ENCODE peak calls at places on chromosomes 3 and 15, in six cellular contexts. M is left ventricle myocardium inferior; B is DND-41; V is CD8-positive, alpha-beta memory T cell; A is neuronal stem cell; H is tibial artery. U is an unnamed sample.

GRCh38 chr3:52396011-52396906 is 48.6 kb downstream of the SEMA3G start:
- DNase-seq in M (peak), B (no peak), V (no peak), A (no peak), H (no peak), U (no peak)

GRCh38 chr15:44910981-44911625 is 45.4 kb upstream of the TERB2 start:
- DNase-seq in M (no peak), B (no peak), V (no peak), A (no peak), H (no peak), U (no peak)

GRCh38 chr15:29698030-29698701 is 124.1 kb downstream of the TJP1 start:
- DNase-seq in M (no peak), B (no peak), V (no peak), A (no peak), H (no peak), U (no peak)

GRCh38 chr3:155312781-155313180 is 19.3 kb upstream of the STRIT1 start:
- DNase-seq in M (no peak), B (no peak), V (no peak), A (no peak), H (no peak), U (no peak)

GRCh38 chr3:172958565-172958964 is 182.5 kb downstream of the SPATA16 start:
- DNase-seq in M (no peak), B (no peak), V (no peak), A (no peak), H (no peak), U (no peak)

GRCh38 chr3:122956685-122957455 is 70.7 kb downstream of the SEMA5B start:
- DNase-seq in M (no peak), B (no peak), V (no peak), A (no peak), H (no peak), U (no peak)

GRCh38 chr3:35392187-35392586 is 247.1 kb upstream of the ARPP21 start:
- DNase-seq in M (no peak), B (no peak), V (no peak), A (no peak), H (no peak), U (no peak)

GRCh38 chr15:29139540-29140459 is 129.8 kb downstream of the NSMCE3 start:
- DNase-seq in M (no peak), B (peak), V (peak), A (peak), H (peak), U (no peak)

GRCh38 chr3:75171632-75172230 is 492.4 kb upstream of the FRG2C start:
- DNase-seq in M (no peak), B (no peak), V (no peak), A (no peak), H (no peak), U (no peak)

GRCh38 chr3:30186741-30187219 is 419.6 kb upstream of the TGFBR2 start:
- DNase-seq in M (peak), B (no peak), V (no peak), A (no peak), H (no peak), U (no peak)

GRCh38 chr3:149340310-149340933 is 7.0 kb upstream of the TM4SF18 start:
- DNase-seq in M (no peak), B (no peak), V (no peak), A (no peak), H (no peak), U (no peak)

GRCh38 chr15:36880226-36880912 is 220.0 kb downstream of the MEIS2 start:
- DNase-seq in M (no peak), B (no peak), V (no peak), A (peak), H (no peak), U (no peak)

GRCh38 chr15:83210619-83211018 is 3.0 kb upstream of the HDGFL3 start:
- DNase-seq in M (no peak), B (no peak), V (no peak), A (no peak), H (no peak), U (no peak)

GRCh38 chr15:88249220-88249619 is 7.3 kb downstream of the NTRK3 start:
- DNase-seq in M (no peak), B (no peak), V (no peak), A (no peak), H (peak), U (no peak)

GRCh38 chr15:50302581-50302980 is 37.1 kb upstream of the HDC start:
- DNase-seq in M (no peak), B (no peak), V (no peak), A (no peak), H (no peak), U (no peak)

GRCh38 chr3:59313365-59313764 is 263.5 kb upstream of the CFAP20DC start:
- DNase-seq in M (peak), B (peak), V (peak), A (no peak), H (peak), U (peak)

GRCh38 chr3:162641869-162642350 is 1145.3 kb downstream of the OTOL1 start:
- DNase-seq in M (no peak), B (peak), V (no peak), A (no peak), H (no peak), U (no peak)

GRCh38 chr15:34610388-34610787 is 26.9 kb upstream of the GOLGA8B start:
- DNase-seq in M (no peak), B (no peak), V (peak), A (no peak), H (no peak), U (no peak)

GRCh38 chr3:11919390-11919789 is 72.7 kb upstream of the TAMM41 start:
- DNase-seq in M (no peak), B (no peak), V (no peak), A (no peak), H (no peak), U (no peak)

GRCh38 chr3:130354430-130354829 is 9.0 kb downstream of the COL6A5 start:
- DNase-seq in M (no peak), B (no peak), V (no peak), A (no peak), H (no peak), U (no peak)

GRCh38 chr15:27165590-27165989 is 194.6 kb downstream of the GABRG3 start:
- DNase-seq in M (no peak), B (no peak), V (no peak), A (no peak), H (no peak), U (no peak)

GRCh38 chr3:123658118-123658859 is 73.4 kb upstream of the HACD2 start:
- DNase-seq in M (peak), B (no peak), V (no peak), A (no peak), H (peak), U (no peak)

GRCh38 chr3:188936597-188937107 is 235.1 kb upstream of the TPRG1 start:
- DNase-seq in M (no peak), B (no peak), V (no peak), A (no peak), H (no peak), U (no peak)

GRCh38 chr3:181700168-181701087 is 11.3 kb upstream of the SOX2 start:
- DNase-seq in M (peak), B (peak), V (no peak), A (peak), H (no peak), U (peak)

GRCh38 chr15:28989239-28989830 is 103.6 kb downstream of the APBA2 start:
- DNase-seq in M (no peak), B (peak), V (no peak), A (peak), H (no peak), U (peak)

GRCh38 chr3:194689493-194689901 is 3.8 kb downstream of the FAM43A start:
- DNase-seq in M (peak), B (peak), V (no peak), A (no peak), H (no peak), U (no peak)

GRCh38 chr3:194688946-194689345 is 3.3 kb downstream of the FAM43A start:
- DNase-seq in M (no peak), B (no peak), V (no peak), A (no peak), H (no peak), U (no peak)

GRCh38 chr3:194690501-194691372 is 5.1 kb downstream of the FAM43A start:
- DNase-seq in M (no peak), B (no peak), V (no peak), A (no peak), H (no peak), U (no peak)

GRCh38 chr3:194688207-194688711 is 2.6 kb downstream of the FAM43A start:
- DNase-seq in M (peak), B (no peak), V (no peak), A (peak), H (peak), U (no peak)

DNA sequence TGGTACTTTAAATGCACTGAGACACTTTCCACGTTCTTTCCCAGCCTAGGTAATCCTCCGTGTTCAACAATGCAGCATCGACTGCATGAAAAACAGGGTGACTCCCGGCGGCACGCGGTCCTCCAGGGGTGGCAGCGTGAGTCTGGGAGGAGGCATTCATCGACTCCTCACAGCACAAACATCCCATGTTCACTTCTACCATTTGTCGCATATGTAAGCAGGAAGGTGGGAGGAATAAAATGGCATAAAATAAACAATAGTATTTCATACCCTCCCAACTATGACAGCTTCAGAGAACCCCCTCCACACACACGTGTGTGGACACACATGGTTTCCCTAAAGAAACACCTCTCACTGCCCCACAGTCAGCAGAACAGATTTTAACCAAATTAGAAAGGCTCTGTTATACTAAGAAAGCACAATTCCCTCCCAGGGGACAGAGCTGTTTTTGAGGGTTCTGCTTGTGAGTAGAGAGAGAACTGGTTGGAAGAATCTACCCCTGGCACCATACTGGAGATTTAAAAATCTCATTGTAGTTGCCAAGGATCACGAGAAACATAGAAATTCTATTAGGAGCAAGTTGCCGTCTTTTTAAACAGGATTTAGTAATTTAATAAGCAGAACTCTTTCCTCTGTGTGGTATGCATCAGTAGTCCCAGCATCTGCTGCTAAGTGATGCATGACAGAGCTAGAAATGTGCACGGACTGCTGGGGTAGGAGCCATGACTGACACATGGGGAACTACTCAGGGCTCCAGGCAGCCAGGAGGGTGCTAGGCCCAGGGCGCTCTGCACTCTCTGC is 6.0 kb downstream of the FAM43A start:
- DNase-seq in M (no peak), B (no peak), V (no peak), A (no peak), H (no peak), U (no peak)
- H3K27ac ChIP-seq in M (peak), B (no peak), V (no peak), A (no peak), H (no peak), U (no peak)

GRCh38 chr15:57149196-57149595 is 227.1 kb upstream of the CGNL1 start:
- DNase-seq in M (no peak), B (no peak), V (no peak), A (no peak), H (no peak), U (no peak)
- H3K27ac ChIP-seq in M (peak), B (no peak), V (no peak), A (no peak), H (peak), U (no peak)

DNA sequence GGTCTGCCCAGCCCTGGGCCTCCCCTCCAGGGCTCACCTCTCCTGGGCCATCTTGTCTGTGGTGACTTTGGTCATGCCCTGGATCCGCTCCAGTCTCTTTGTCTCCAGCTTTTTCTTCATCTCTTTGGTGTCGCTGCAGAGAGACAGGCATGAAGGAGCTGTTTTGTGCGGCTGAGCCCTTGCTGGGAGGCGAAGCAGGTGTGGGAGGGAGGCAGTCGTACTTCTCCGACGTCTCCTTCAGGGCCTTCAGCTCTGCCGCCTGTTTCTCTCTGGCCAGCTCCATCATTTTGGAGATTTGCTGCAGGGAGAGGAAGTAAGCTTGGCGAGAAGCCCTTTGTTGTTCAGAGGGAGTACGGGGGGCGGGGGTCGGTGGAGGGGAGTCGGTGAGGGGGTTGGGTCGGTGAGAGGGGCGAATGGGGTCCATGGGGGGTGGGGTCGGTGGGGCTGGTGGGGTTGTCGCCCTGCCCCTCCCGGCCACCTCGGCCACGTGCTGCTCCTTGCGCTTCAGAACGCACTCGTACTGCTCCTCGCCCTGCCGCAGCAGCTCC is 7.8 kb upstream of the ANKRD63 start:
- DNase-seq in M (no peak), B (no peak), V (no peak), A (no peak), H (no peak), U (no peak)
- H3K27ac ChIP-seq in M (no peak), B (no peak), V (no peak), A (no peak), H (no peak), U (no peak)

GRCh38 chr3:47612178-47612577 is 33.5 kb upstream of the CSPG5 start:
- DNase-seq in M (no peak), B (no peak), V (no peak), A (no peak), H (no peak), U (no peak)
- H3K27ac ChIP-seq in M (peak), B (no peak), V (no peak), A (no peak), H (peak), U (no peak)

GRCh38 chr3:50117120-50117519 is 28.4 kb downstream of the RBM5 start:
- DNase-seq in M (no peak), B (no peak), V (no peak), A (no peak), H (no peak), U (no peak)

GRCh38 chr3:50120364-50121095 is 31.8 kb downstream of the RBM5 start:
- DNase-seq in M (no peak), B (no peak), V (no peak), A (no peak), H (no peak), U (no peak)

GRCh38 chr3:50119786-50120185 is 31.1 kb downstream of the RBM5 start:
- DNase-seq in M (no peak), B (no peak), V (no peak), A (no peak), H (no peak), U (no peak)

GRCh38 chr3:50121416-50122032 is 32.8 kb downstream of the RBM5 start:
- DNase-seq in M (peak), B (peak), V (peak), A (peak), H (peak), U (peak)

DNA sequence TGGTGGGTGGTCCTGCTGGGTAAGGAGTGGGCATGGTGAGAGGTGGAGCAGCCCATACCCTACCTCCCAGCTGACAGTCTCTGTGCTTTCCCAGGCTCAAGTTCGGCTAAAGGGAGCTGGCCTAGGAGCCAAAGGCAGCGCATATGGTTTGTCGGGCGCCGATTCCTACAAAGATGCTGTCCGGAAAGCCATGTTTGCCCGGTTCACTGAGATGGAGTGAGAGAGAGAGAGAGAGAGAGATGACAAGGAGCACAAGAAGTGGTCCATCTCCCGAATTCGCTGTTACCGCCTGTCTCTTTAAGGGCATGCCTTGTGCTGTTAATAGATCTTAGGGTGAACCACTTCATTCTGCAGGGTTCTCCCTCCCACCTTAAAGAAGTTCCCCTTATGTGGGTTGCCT is 29.5 kb downstream of the RBM5 start:
- DNase-seq in M (no peak), B (no peak), V (no peak), A (no peak), H (no peak), U (no peak)
- H3K27ac ChIP-seq in M (no peak), B (no peak), V (no peak), A (no peak), H (no peak), U (no peak)

GRCh38 chr3:185737740-185738680 is 86.8 kb downstream of the IGF2BP2 start:
- DNase-seq in M (no peak), B (no peak), V (no peak), A (no peak), H (no peak), U (no peak)

GRCh38 chr3:185733980-185734724 is 90.7 kb downstream of the IGF2BP2 start:
- DNase-seq in M (no peak), B (peak), V (no peak), A (peak), H (no peak), U (no peak)

GRCh38 chr3:185734725-185735096 is 90.1 kb downstream of the IGF2BP2 start:
- DNase-seq in M (no peak), B (no peak), V (no peak), A (no peak), H (no peak), U (no peak)

GRCh38 chr3:185739264-185739701 is 85.6 kb downstream of the IGF2BP2 start:
- DNase-seq in M (no peak), B (no peak), V (no peak), A (no peak), H (no peak), U (no peak)

GRCh38 chr3:185737020-185737419 is 87.8 kb downstream of the IGF2BP2 start:
- DNase-seq in M (no peak), B (no peak), V (no peak), A (no peak), H (no peak), U (no peak)
- H3K27ac ChIP-seq in M (no peak), B (no peak), V (no peak), A (no peak), H (no peak), U (no peak)

GRCh38 chr3:114427407-114428172 is 133.8 kb downstream of the TIGIT start:
- DNase-seq in M (no peak), B (no peak), V (no peak), A (no peak), H (no peak), U (no peak)
- H3K27ac ChIP-seq in M (no peak), B (no peak), V (no peak), A (no peak), H (no peak), U (no peak)

DNA sequence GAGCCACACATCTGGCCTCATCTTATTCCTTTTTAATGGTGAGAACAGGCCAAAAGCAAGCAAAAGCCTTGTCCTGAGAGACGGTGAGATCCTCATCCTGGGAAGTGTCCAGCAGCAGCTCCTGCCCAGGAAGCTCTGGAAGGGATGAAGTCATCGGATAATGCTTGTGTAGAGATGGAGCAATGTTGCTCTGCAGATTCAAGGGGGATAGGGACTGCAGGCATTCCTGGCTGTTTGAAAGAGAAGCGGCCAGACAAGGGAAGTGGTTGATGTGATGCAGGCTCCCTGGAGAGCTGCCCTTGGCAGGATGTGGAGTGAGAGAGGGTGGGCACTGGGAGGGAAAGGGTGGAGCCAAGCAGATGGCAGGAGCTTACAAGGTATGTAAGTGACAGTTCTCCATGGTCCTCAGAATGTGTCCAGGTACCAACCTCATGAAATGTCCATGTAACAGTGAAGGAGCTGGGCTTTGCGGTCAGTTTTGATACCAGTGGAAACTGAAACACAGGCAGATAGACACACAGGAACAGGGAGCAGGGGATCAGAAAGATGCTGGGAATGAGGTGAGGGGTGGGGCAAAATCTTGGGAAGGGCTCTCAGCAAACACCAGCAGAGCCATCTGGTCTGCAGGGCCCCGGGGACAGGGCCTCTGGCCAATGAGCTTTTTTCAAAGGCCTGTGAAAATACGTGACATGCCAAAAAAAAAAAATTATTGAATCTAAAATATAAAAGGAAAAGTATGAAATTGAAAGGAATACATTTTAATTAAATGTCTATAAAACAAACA is 32.2 kb upstream of the LACTB start:
- DNase-seq in M (peak), B (peak), V (no peak), A (no peak), H (no peak), U (no peak)
- H3K27ac ChIP-seq in M (peak), B (no peak), V (no peak), A (no peak), H (no peak), U (no peak)

GRCh38 chr15:93830221-93830765 is 401.1 kb upstream of the MCTP2 start:
- DNase-seq in M (no peak), B (no peak), V (no peak), A (no peak), H (no peak), U (no peak)
- H3K27ac ChIP-seq in M (peak), B (no peak), V (no peak), A (no peak), H (no peak), U (no peak)

U was measured in substantia nigra.